ENCODE peak calls at places on chromosomes 5 and 9, in four cellular contexts. T, L, D and R are unnamed samples.
A peak's percentile ranks its signal among the peaks of the same experiment; 100 is the strongest.

GRCh38 chr5:34655354-34655991 is 655 bp upstream of the RAI14 start:
- DNase-seq in L (no peak), D (no peak), T (peak; percentile 78), R (peak; percentile 40)

GRCh38 chr5:67303356-67303755 is 106.8 kb upstream of the CD180 start:
- DNase-seq in T (no peak), D (no peak), L (no peak), R (no peak)

GRCh38 chr5:83277953-83278352 is 193.6 kb upstream of the VCAN start:
- DNase-seq in D (no peak), L (no peak), T (no peak), R (no peak)

GRCh38 chr9:132283863-132284262 is 70.9 kb downstream of the SETX start:
- DNase-seq in L (no peak), T (peak; percentile 40), D (no peak), R (no peak)

GRCh38 chr5:4191024-4191423 is 595.4 kb downstream of the IRX1 start:
- DNase-seq in D (no peak), L (no peak), T (no peak), R (no peak)

GRCh38 chr5:80128129-80128528 is 93.0 kb downstream of the THBS4 start:
- DNase-seq in D (no peak), L (no peak), T (no peak), R (no peak)

GRCh38 chr5:52705720-52706119 is 82.0 kb upstream of the ITGA1 start:
- DNase-seq in L (no peak), T (no peak), D (no peak), R (no peak)

GRCh38 chr5:142617416-142617815 is 68.5 kb downstream of the FGF1 start:
- DNase-seq in T (no peak), L (no peak), D (no peak), R (no peak)

GRCh38 chr5:77873239-77873638 is 97.1 kb upstream of the TBCA start:
- DNase-seq in D (no peak), T (no peak), L (no peak), R (no peak)

GRCh38 chr5:180790020-180790419 is 12.6 kb downstream of the MGAT1 start:
- DNase-seq in T (no peak), L (no peak), D (peak; percentile 81), R (no peak)
- TF ChIP-seq CTCF in T (no peak), L (no peak), D (no peak), R (no peak)

GRCh38 chr5:149730620-149731331 is 666 bp downstream of the PPARGC1B start:
- DNase-seq in D (peak; percentile 90), T (no peak), L (peak; percentile 82), R (no peak)
- TF ChIP-seq CTCF in D (no peak), T (no peak), L (no peak), R (no peak)

DNA sequence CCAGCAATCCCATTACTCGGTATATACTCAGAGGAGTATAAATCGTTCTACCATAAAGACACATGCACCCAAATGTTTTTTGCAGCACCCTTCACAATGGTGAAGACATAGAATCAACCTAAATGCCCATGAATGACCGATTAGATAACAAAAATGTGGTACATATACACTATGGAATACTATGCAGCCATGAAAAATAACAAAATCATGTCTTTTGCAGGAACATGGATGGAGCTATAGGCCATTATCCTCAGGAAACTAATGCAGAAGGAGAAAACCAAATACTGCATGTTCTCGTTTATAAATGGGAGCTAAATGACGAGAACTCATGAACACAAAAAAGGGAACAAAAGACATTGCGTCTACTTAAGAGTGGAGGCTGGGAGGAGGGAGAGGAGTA is 114.5 kb downstream of the HTR4 start:
- DNase-seq in T (no peak), D (no peak), L (no peak), R (no peak)
- TF ChIP-seq CTCF in T (no peak), D (no peak), L (no peak), R (no peak)

DNA sequence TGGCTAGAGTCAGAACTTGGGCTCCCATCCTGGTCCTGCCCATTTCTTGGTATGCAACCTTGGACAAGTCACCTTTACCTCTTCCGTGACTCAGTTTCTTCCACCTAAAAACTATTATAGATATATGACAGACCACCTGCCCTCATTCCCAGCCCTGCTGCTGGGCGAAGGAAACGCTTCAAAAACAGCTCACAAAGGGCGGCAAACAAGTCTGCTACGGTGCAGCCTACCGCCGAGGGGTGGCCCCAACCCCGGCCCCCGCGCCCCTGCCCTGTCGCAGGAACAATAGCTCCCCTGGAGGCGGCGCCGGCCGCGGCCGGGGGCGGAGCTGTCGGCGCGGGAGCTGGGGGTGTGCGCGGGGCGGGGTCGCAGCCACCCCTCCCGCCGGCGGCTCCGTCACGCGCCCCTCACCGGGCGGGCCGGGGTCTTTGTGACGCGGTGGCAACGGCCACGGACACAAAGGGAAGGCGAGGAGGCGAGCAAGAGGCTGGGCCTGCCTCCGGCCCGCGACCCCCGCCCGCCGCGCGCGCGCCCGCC is at the start of gene TMEFF1:
- DNase-seq in T (no peak), L (peak; percentile 67), D (peak; percentile 75), R (no peak)
- TF ChIP-seq CTCF in T (peak; percentile 28), L (no peak), D (no peak), R (no peak)

GRCh38 chr9:120109242-120109641 is 470.7 kb downstream of the CDK5RAP2 start:
- DNase-seq in D (no peak), L (no peak), T (no peak), R (no peak)
- TF ChIP-seq CTCF in D (no peak), L (no peak), T (peak; percentile 18), R (no peak)

DNA sequence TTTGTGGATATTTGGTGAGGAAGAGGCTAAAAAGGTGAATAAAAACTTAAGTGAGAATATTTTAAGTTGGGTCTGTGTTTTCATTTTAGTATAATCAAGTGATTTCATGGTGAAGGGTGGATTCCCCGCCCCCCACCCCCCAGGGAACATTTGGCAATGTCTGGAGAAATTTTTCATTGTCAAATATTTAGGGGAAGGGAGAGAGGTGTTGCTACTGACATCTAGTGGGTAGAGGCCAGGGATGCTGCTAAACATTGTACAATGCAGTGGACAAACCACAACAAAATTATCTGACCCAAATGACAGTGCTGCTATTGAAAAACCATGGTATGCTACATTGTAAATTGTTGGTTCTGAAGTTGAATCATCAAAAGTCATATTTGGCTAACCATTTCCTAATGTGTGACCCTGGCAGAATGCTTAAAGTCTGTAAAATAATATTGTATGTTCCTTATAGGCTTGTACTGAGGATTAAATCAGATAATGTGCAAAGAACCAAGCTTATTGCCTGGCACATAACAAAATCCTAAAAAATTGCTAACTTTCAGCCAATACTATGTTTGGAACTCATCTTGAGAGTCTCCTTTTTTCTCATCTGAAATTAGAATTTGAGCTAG is 5.6 kb downstream of the C5orf24 start:
- DNase-seq in L (no peak), D (no peak), T (no peak), R (no peak)
- TF ChIP-seq CTCF in L (peak; percentile 10), D (no peak), T (peak; percentile 53), R (no peak)

GRCh38 chr5:69492391-69493234 is at the start of gene OCLN:
- DNase-seq in D (peak; percentile 78), T (no peak), L (no peak), R (peak; percentile 82)
- TF ChIP-seq CTCF in D (no peak), T (no peak), L (no peak), R (no peak)

GRCh38 chr9:19634881-19635280 is 154.0 kb downstream of the SLC24A2 start:
- DNase-seq in T (no peak), L (no peak), D (no peak), R (no peak)

GRCh38 chr9:19637084-19637483 is 151.8 kb downstream of the SLC24A2 start:
- DNase-seq in T (no peak), L (no peak), D (no peak), R (no peak)

GRCh38 chr9:19629506-19629905 is 159.3 kb downstream of the SLC24A2 start:
- DNase-seq in L (no peak), D (no peak), T (no peak), R (no peak)

GRCh38 chr9:19630762-19631161 is 158.1 kb downstream of the SLC24A2 start:
- DNase-seq in D (no peak), T (no peak), L (no peak), R (no peak)

DNA sequence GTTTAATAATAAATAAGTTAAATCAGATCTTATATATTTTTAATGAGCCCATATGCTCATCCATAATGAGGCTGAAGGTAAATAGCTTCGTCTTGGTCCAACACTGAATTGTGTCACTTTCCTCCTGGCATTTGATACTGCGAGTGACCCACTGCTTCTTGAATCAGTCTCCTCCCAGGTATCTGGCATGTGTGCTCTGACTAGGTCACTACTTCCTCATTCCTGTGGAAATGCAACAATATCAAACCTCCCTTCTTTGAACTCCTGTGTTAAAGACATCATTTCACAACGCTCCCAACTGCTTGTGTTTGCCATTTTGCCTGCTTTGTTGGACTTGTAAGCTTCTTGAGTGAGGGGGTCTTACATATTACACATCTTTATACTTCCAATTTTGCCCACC is 157.7 kb downstream of the SLC24A2 start:
- DNase-seq in D (no peak), L (no peak), T (no peak), R (no peak)
- TF ChIP-seq CTCF in D (no peak), L (no peak), T (no peak), R (no peak)